ENCODE peak calls at places on chromosomes 4 and X, in four cellular contexts. G is H1, R is GM12878, E is K562. N is an unnamed sample.
A peak's percentile ranks its signal among the peaks of the same experiment; 100 is the strongest.

GRCh38 chr4:88706574-88706973 is 8.9 kb upstream of the NAP1L5 start:
- DNase-seq in G (no peak), R (no peak), E (no peak), N (peak; percentile 77)

GRCh38 chr4:120071192-120071795 is 4.6 kb upstream of the MAD2L1 start:
- DNase-seq in G (no peak), R (no peak), E (peak; percentile 34), N (peak; percentile 80)

GRCh38 chr4:140472156-140472555 is 25.9 kb downstream of the MGAT4D start:
- DNase-seq in G (no peak), R (no peak), E (no peak), N (no peak)

GRCh38 chr4:19944251-19944650 is 307.5 kb upstream of the SLIT2 start:
- DNase-seq in G (no peak), R (no peak), E (no peak), N (no peak)

GRCh38 chr4:24219171-24219570 is 329.3 kb upstream of the PPARGC1A start:
- DNase-seq in G (no peak), R (no peak), E (no peak), N (peak; percentile 39)

GRCh38 chr4:20265726-20266125 is 14.0 kb downstream of the SLIT2 start:
- DNase-seq in G (no peak), R (no peak), E (no peak), N (peak; percentile 40)

GRCh38 chr4:185280608-185281007 is 71.2 kb downstream of the SNX25 start:
- DNase-seq in G (no peak), R (no peak), E (peak; percentile 38), N (no peak)

GRCh38 chr4:125464146-125464545 is 149.4 kb downstream of the FAT4 start:
- DNase-seq in G (no peak), R (no peak), E (no peak), N (no peak)

GRCh38 chr4:139454646-139455045 is 725 bp downstream of the RAB33B start:
- DNase-seq in G (no peak), R (no peak), E (no peak), N (no peak)

GRCh38 chrX:155612312-155613224 is at the start of gene TMLHE:
- DNase-seq in G (peak; percentile 61), R (peak; percentile 4), E (peak; percentile 80), N (peak; percentile 47)

GRCh38 chr4:5785806-5786680 is 75.0 kb downstream of the EVC start:
- DNase-seq in G (no peak), R (no peak), E (no peak), N (peak; percentile 92)

GRCh38 chr4:126306152-126306869 is 991.6 kb downstream of the FAT4 start:
- DNase-seq in G (no peak), R (no peak), E (no peak), N (no peak)

GRCh38 chrX:56800801-56801200 is 71.8 kb downstream of the NBDY start:
- DNase-seq in G (no peak), R (no peak), E (no peak), N (no peak)

GRCh38 chr4:125115941-125116340 is 198.8 kb upstream of the FAT4 start:
- DNase-seq in G (no peak), R (no peak), E (no peak), N (peak; percentile 94)

GRCh38 chr4:73619351-73619750 is 885 bp downstream of the RASSF6 start:
- DNase-seq in G (no peak), R (no peak), E (no peak), N (no peak)

GRCh38 chr4:8325284-8325973 is 55.9 kb downstream of the HTRA3 start:
- DNase-seq in G (peak; percentile 14), R (no peak), E (no peak), N (no peak)

GRCh38 chr4:139142980-139143379 is 34.0 kb downstream of the ELF2 start:
- DNase-seq in G (no peak), R (no peak), E (no peak), N (no peak)

DNA sequence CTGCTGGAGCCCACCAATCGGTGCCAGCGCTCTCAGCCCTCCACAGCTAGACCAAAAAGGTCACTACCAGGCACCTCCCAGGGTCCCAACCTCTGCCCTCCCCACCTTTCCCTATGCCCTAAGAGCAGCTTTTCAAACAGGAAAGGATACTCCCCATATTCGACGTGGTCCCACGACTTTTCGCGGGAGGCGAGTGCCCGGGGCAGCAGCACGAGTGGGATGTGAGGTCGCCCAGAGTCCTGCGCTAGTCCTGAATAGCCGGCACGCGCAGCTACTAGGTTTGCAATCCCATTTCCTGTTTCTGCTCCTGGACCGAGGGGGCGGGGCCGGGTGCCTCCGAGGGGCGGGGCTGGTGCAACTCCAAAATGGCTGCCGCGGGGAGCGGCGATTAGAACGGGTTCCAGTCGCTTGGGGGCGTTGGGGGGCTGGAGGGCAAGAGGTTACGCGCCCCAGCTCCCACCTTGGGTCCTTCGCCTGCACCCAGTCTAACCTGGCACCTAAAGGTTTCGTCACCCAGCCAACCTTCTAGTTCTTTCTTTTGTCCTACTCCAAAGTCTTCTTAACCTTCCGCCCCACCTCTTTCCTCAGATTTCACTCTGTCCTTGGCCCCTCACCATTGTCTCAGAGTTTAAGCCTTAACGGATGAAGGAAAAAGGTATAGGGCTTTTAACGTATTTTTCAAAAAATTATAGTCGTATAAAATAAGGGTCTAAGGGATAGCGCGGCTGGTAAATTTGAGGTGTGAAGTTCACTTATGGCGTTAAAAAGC is 85.0 kb upstream of the TENT5D start:
- DNase-seq in G (peak; percentile 86), R (no peak), E (peak; percentile 4), N (no peak)
- TF ChIP-seq CHD1 in G (no peak), R (no peak), E (no peak), N (no peak)

GRCh38 chr4:108193891-108194672 is 25.4 kb upstream of the LEF1 start:
- DNase-seq in G (no peak), R (no peak), E (no peak), N (no peak)
- TF ChIP-seq CHD1 in G (no peak), R (no peak), E (no peak), N (no peak)

GRCh38 chrX:49762175-49762704 is 66.5 kb upstream of the PAGE1 start:
- DNase-seq in G (no peak), R (no peak), E (no peak), N (no peak)
- TF ChIP-seq CHD1 in G (no peak), R (no peak), E (no peak), N (no peak)

DNA sequence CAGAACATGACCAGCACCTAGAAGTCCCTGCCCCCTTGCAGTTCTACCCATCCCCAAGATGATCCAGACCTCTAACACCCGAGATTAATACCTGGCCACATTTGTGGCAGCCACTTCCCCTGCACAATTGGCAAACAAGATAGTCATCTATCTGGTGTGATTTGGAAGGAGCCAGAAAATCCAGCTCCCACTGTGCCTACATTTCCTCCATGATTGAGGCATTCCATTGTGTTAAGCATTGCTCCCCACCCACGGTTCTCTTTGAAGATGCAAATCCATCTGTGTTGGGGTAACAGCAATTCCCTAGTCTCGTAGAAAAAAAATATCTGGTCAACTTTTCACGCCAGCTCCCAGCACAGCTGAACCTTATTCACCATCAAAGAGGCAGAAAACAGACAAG is 405.0 kb downstream of the BCOR start:
- DNase-seq in G (no peak), R (no peak), E (no peak), N (no peak)
- TF ChIP-seq CHD1 in G (no peak), R (no peak), E (no peak), N (no peak)

DNA sequence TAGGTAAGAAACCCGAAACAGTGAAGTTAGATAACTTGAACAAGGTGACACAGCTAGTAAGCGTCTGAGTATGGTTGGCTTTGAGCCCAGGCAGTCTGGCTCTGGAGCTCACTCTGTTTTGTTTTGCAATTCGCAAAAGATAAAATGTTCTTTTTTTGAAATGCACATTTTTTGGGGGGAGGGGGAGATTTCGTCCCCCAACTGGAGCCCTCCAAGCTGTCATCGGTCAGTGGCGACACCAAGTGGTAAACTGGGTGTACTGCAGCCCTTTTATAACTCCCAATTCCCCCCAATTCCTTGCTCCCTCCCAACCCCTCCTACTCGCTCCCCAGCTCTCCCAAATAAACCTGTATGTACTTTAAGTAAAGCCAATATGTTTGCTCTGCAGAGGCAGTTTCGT is 2.8 kb upstream of the CLCN5 start:
- DNase-seq in G (peak; percentile 61), R (no peak), E (peak; percentile 47), N (peak; percentile 46)
- TF ChIP-seq CHD1 in G (no peak), R (no peak), E (no peak), N (no peak)

GRCh38 chr4:47533689-47534347 is 48.7 kb downstream of the ATP10D start:
- DNase-seq in G (no peak), R (no peak), E (no peak), N (peak; percentile 37)

GRCh38 chr4:47534772-47535171 is 49.7 kb downstream of the ATP10D start:
- DNase-seq in G (no peak), R (no peak), E (no peak), N (no peak)

GRCh38 chr4:47536956-47537355 is 51.9 kb downstream of the ATP10D start:
- DNase-seq in G (no peak), R (no peak), E (no peak), N (no peak)

GRCh38 chr4:47535567-47536147 is 50.6 kb downstream of the ATP10D start:
- DNase-seq in G (no peak), R (no peak), E (no peak), N (no peak)

GRCh38 chr4:47538516-47538915 is 53.4 kb downstream of the ATP10D start:
- DNase-seq in G (no peak), R (no peak), E (no peak), N (peak; percentile 34)
- TF ChIP-seq CHD1 in G (no peak), R (no peak), E (no peak), N (no peak)

GRCh38 chrX:2782778-2783177 is 30.9 kb downstream of the XG start:
- DNase-seq in G (no peak), R (no peak), E (no peak), N (no peak)
- TF ChIP-seq CHD1 in G (no peak), R (no peak), E (no peak), N (no peak)

DNA sequence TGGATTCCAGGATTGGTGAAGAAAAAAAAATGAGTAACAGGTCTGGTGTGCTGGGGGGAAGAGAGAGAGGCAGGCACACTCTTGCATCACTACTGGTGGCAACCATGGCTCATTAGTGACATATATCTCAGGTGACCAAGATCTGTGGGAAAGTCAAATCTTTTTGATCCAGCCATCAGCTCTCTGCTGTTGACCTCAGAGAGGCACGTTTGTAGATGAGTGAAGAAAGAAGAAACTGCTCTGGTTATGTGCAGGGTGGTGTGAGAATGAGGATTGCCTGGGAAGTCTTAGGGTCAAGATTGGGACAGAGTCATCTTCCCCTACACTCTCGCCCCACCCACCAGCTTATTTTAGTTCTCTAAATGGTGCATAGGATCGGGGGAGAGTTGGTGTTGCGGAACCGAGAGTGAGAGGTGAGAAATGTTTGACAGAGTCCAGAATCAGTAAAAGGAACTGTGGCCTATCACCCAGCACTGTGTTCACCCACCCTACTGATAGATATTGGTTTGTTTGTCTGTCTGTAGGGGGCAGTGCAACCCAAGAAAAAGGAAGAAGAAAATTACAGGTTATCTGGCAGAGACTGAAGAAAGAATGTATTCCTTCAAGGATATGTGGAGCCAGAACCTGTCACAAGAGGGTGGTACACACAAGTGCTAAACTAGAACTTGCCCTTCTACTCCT is 21.9 kb downstream of the ARMCX6 start:
- DNase-seq in G (no peak), R (peak; percentile 62), E (peak; percentile 38), N (peak; percentile 75)
- TF ChIP-seq CHD1 in G (no peak), R (no peak), E (no peak), N (no peak)

N was measured in IMR-90.